ENCODE peak calls at places on chromosomes 4 and X, in four cellular contexts. N is endothelial cell of umbilical vein, S is A549, R is WTC11. P is an unnamed sample.

GRCh38 chrX:86322913-86323312 is 174.7 kb downstream of the DACH2 start:
- DNase-seq in N (no peak), S (peak; percentile 27), R (no peak), P (no peak)

GRCh38 chr4:87003266-87003665 is 68.5 kb downstream of the AFF1 start:
- DNase-seq in N (no peak), S (no peak), R (no peak), P (no peak)

GRCh38 chrX:11899091-11899490 is 141.1 kb downstream of the MSL3 start:
- DNase-seq in N (peak; percentile 71), S (peak; percentile 59), R (no peak), P (peak; percentile 66)

GRCh38 chrX:120446503-120446902 is 22.6 kb downstream of the LAMP2 start:
- DNase-seq in N (peak; percentile 32), S (peak; percentile 1), R (no peak), P (peak; percentile 72)

GRCh38 chr4:72467633-72468032 is 101.4 kb downstream of the ADAMTS3 start:
- DNase-seq in N (no peak), S (no peak), R (no peak), P (no peak)

GRCh38 chr4:66555301-66555700 is 885.0 kb upstream of the EPHA5 start:
- DNase-seq in N (no peak), S (peak; percentile 65), R (no peak), P (peak; percentile 82)

GRCh38 chr4:41661447-41662076 is 87.0 kb downstream of the PHOX2B start:
- DNase-seq in N (peak; percentile 69), S (peak; percentile 50), R (peak; percentile 57), P (peak; percentile 77)

GRCh38 chrX:138026211-138026610 is 460.3 kb downstream of the ZIC3 start:
- DNase-seq in N (no peak), S (peak; percentile 1), R (no peak), P (peak; percentile 18)

GRCh38 chr4:123170843-123171242 is 225.8 kb upstream of the SPRY1 start:
- DNase-seq in N (no peak), S (no peak), R (no peak), P (no peak)

GRCh38 chrX:20521245-20521644 is 254.5 kb upstream of the RPS6KA3 start:
- DNase-seq in N (no peak), S (peak; percentile 48), R (no peak), P (peak; percentile 81)

GRCh38 chr4:76943790-76944189 is 5.8 kb upstream of the SEPTIN11 start:
- DNase-seq in N (peak; percentile 33), S (no peak), R (no peak), P (no peak)

GRCh38 chr4:126038492-126039236 is 723.9 kb downstream of the FAT4 start:
- DNase-seq in N (no peak), S (no peak), R (no peak), P (peak; percentile 27)

GRCh38 chr4:8088966-8089491 is 69.6 kb downstream of the ABLIM2 start:
- DNase-seq in N (no peak), S (no peak), R (no peak), P (no peak)

GRCh38 chr4:3563403-3563802 is 31.2 kb upstream of the LRPAP1 start:
- DNase-seq in N (no peak), S (no peak), R (no peak), P (no peak)

GRCh38 chr4:32776435-32777203 is 2056.4 kb downstream of the PCDH7 start:
- DNase-seq in N (no peak), S (no peak), R (no peak), P (no peak)

GRCh38 chr4:139530833-139531427 is 25.1 kb downstream of the SETD7 start:
- DNase-seq in N (peak; percentile 50), S (peak; percentile 50), R (peak; percentile 76), P (peak; percentile 63)

GRCh38 chr4:186932196-186932595 is 208.5 kb upstream of the FAT1 start:
- DNase-seq in N (no peak), S (no peak), R (no peak), P (no peak)

GRCh38 chrX:130105226-130105625 is 5.1 kb downstream of the ELF4 start:
- DNase-seq in N (no peak), S (no peak), R (no peak), P (peak; percentile 38)

GRCh38 chr4:153151535-153152452 is 52.4 kb upstream of the TRIM2 start:
- DNase-seq in N (peak; percentile 13), S (peak; percentile 25), R (peak; percentile 94), P (peak; percentile 79)

GRCh38 chrX:77442728-77443127 is 4.5 kb upstream of the FGF16 start:
- DNase-seq in N (peak; percentile 96), S (peak; percentile 34), R (no peak), P (peak; percentile 65)

GRCh38 chr4:40453912-40454311 is 118.8 kb downstream of the CHRNA9 start:
- DNase-seq in N (no peak), S (no peak), R (no peak), P (no peak)

GRCh38 chrX:39953879-39954278 is 143.9 kb downstream of the BCOR start:
- DNase-seq in N (peak; percentile 43), S (peak; percentile 88), R (no peak), P (peak; percentile 78)

GRCh38 chr4:16544251-16544721 is 318.0 kb upstream of the TAPT1 start:
- DNase-seq in N (no peak), S (no peak), R (no peak), P (no peak)

GRCh38 chrX:107672955-107673378 is 44.7 kb downstream of the PRPS1 start:
- DNase-seq in N (peak; percentile 60), S (peak; percentile 86), R (peak; percentile 54), P (peak; percentile 95)

GRCh38 chrX:68865300-68865699 is 36.5 kb downstream of the EFNB1 start:
- DNase-seq in N (no peak), S (no peak), R (no peak), P (no peak)

GRCh38 chr4:73922766-73923630 is 53.8 kb downstream of the CXCL1 start:
- DNase-seq in N (peak; percentile 76), S (peak; percentile 47), R (no peak), P (peak; percentile 86)
- TF ChIP-seq CTCF in N (peak; percentile 9), S (peak; percentile 76), R (no peak), P (peak; percentile 61)

GRCh38 chrX:16997313-16997712 is 50.9 kb downstream of the REPS2 start:
- DNase-seq in N (no peak), S (no peak), R (no peak), P (no peak)

GRCh38 chrX:16990839-16991238 is 44.4 kb downstream of the REPS2 start:
- DNase-seq in N (no peak), S (no peak), R (no peak), P (no peak)

GRCh38 chrX:16992902-16993301 is 46.4 kb downstream of the REPS2 start:
- DNase-seq in N (no peak), S (no peak), R (no peak), P (no peak)

GRCh38 chrX:16992411-16992810 is 46.0 kb downstream of the REPS2 start:
- DNase-seq in N (no peak), S (no peak), R (no peak), P (no peak)

GRCh38 chrX:16993791-16994318 is 47.4 kb downstream of the REPS2 start:
- DNase-seq in N (no peak), S (peak; percentile 6), R (no peak), P (peak; percentile 2)
- TF ChIP-seq CTCF in N (peak; percentile 11), S (no peak), R (no peak), P (peak; percentile 18)

GRCh38 chr4:6641971-6642320 is 1.5 kb downstream of the MRFAP1 start:
- DNase-seq in N (no peak), S (no peak), R (no peak), P (peak; percentile 32)

GRCh38 chr4:6643141-6643847 is 2.8 kb downstream of the MRFAP1 start:
- DNase-seq in N (no peak), S (no peak), R (no peak), P (no peak)

GRCh38 chr4:6641164-6641970 is 882 bp downstream of the MRFAP1 start:
- DNase-seq in N (peak; percentile 49), S (no peak), R (no peak), P (peak; percentile 56)

GRCh38 chr4:6639137-6639680 is 1.3 kb upstream of the MRFAP1 start:
- DNase-seq in N (no peak), S (no peak), R (no peak), P (no peak)

GRCh38 chr4:6640292-6641163 is at the start of gene MRFAP1:
- DNase-seq in N (peak; percentile 96), S (peak; percentile 95), R (peak; percentile 91), P (peak; percentile 97)
- TF ChIP-seq CTCF in N (no peak), S (no peak), R (no peak), P (no peak)

DNA sequence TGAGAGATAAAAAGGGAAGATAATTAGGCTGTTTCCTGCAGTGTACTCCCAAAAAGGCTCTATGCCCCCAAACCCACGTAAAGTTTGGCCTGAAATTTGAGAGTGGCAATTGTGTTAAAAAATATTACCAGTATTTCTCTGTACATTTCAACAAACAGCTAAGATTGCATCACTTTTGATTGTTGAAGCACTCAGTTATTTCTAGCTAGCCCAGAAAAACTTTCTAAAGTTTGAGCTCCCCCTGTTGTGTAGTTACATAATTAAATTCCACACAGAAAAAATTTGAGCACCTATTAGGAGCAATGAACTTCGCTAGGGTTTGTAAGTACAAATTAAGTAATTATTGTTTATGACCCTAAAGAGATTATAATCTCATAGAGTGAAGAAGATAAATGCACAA is 109.4 kb downstream of the DLG3 start:
- DNase-seq in N (peak; percentile 9), S (peak; percentile 8), R (no peak), P (peak; percentile 52)
- TF ChIP-seq CTCF in N (no peak), S (peak; percentile 52), R (no peak), P (no peak)

DNA sequence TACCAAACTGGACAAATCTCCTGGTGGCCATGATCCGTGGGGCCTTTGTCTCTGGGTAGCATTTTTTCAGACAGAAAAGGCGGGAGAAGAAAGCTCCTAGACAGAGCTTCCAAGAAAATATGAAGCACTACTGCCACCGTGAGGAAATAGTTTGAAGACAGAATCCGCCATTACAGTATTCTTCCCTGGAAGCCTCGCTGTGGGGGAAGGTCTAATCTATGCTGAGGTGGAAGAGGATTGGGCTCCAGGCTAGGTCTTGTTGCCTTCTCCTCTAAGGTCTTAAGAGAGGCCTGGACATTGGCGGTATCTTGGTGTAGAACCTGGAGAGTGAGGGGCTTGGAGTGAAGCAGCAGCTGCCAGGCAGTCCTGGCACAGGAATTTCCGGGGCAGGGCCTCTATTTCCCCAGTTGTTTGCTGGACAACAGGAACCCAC is 218.9 kb downstream of the OR13H1 start:
- DNase-seq in N (no peak), S (peak; percentile 87), R (no peak), P (no peak)
- TF ChIP-seq CTCF in N (no peak), S (peak; percentile 66), R (no peak), P (no peak)

GRCh38 chrX:140661657-140662056 is 47.9 kb upstream of the LINC00632 start:
- DNase-seq in N (no peak), S (no peak), R (no peak), P (peak; percentile 11)

GRCh38 chrX:140664939-140665338 is 44.6 kb upstream of the LINC00632 start:
- DNase-seq in N (no peak), S (peak; percentile 44), R (no peak), P (peak; percentile 36)
- TF ChIP-seq CTCF in N (no peak), S (peak; percentile 39), R (peak; percentile 22), P (peak; percentile 27)

P was measured in choroid plexus epithelial cell.